ENCODE peak calls at places on chromosome 3, in four cellular contexts. K, H, Y and N are unnamed samples.

GRCh38 chr3:159830523-159831151 is 158.0 kb upstream of the IL12A start:
- DNase-seq in K (no peak), Y (no peak), H (no peak), N (no peak)

GRCh38 chr3:17310983-17311382 is 426.2 kb downstream of the PLCL2 start:
- DNase-seq in K (no peak), H (no peak), Y (no peak), N (no peak)

GRCh38 chr3:69712933-69713332 is 26.3 kb upstream of the MITF start:
- DNase-seq in K (no peak), H (no peak), Y (no peak), N (no peak)

GRCh38 chr3:190120161-190121060 is at the start of gene P3H2:
- DNase-seq in K (peak), H (peak), Y (peak), N (peak)

GRCh38 chr3:64327039-64327804 is 102.0 kb upstream of the PRICKLE2 start:
- DNase-seq in Y (no peak), H (no peak), K (no peak), N (peak)

GRCh38 chr3:195139876-195140240 is 131.1 kb downstream of the XXYLT1 start:
- DNase-seq in Y (no peak), H (no peak), K (no peak), N (no peak)

GRCh38 chr3:113912551-113913246 is 35.1 kb upstream of the ZDHHC23 start:
- DNase-seq in H (peak), K (no peak), Y (no peak), N (no peak)

GRCh38 chr3:31479431-31479830 is 53.3 kb upstream of the STT3B start:
- DNase-seq in K (no peak), Y (no peak), H (no peak), N (no peak)

GRCh38 chr3:72553298-72553697 is 294.9 kb downstream of the SHQ1 start:
- DNase-seq in K (no peak), Y (no peak), H (no peak), N (no peak)

GRCh38 chr3:72548992-72549391 is 299.3 kb downstream of the SHQ1 start:
- DNase-seq in K (no peak), H (no peak), Y (no peak), N (no peak)

GRCh38 chr3:72550582-72551262 is 297.5 kb downstream of the SHQ1 start:
- DNase-seq in H (no peak), K (no peak), Y (no peak), N (no peak)

GRCh38 chr3:72547183-72547582 is 301.1 kb downstream of the SHQ1 start:
- DNase-seq in K (no peak), H (no peak), Y (no peak), N (no peak)

GRCh38 chr3:72549819-72550581 is 298.2 kb downstream of the SHQ1 start:
- DNase-seq in H (no peak), Y (no peak), K (no peak), N (no peak)
- H3K4me3 ChIP-seq in H (no peak), Y (no peak), K (no peak), N (no peak)

GRCh38 chr3:59540696-59541095 is 490.9 kb upstream of the CFAP20DC start:
- DNase-seq in K (no peak), Y (no peak), H (no peak), N (no peak)
- TF ChIP-seq EP300 in K (no peak), Y (no peak), H (no peak), N (no peak)

GRCh38 chr3:100517276-100517675 is 24.9 kb downstream of the TMEM45A start:
- DNase-seq in K (no peak), H (no peak), Y (no peak), N (no peak)
- H3K4me3 ChIP-seq in K (no peak), H (no peak), Y (no peak), N (no peak)

GRCh38 chr3:79664444-79664843 is 103.4 kb downstream of the ROBO1 start:
- DNase-seq in Y (no peak), H (no peak), K (no peak), N (no peak)
- TF ChIP-seq EP300 in Y (no peak), H (no peak), K (no peak), N (no peak)

DNA sequence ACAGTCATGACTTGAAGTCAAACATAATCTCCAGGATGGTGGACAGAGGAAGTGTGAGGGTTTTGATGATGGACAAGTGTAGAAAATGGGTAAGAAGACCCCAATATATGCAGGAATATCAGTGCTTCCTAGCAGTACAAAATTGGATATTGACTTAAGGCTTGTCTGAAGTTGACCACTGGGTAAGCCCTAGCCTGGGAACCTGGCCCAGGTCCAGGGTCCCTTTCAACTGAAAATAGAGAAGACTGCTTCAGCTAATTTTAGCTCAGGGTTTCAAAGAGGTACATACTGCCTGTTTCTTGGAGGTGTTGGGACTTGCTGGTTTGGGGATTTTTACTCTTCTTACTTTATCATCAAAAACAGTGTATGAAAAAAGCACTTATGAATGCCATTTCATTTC is 4.7 kb downstream of the NR1D2 start:
- DNase-seq in H (no peak), Y (peak), K (no peak), N (no peak)
- H3K4me3 ChIP-seq in H (no peak), Y (no peak), K (no peak), N (no peak)

DNA sequence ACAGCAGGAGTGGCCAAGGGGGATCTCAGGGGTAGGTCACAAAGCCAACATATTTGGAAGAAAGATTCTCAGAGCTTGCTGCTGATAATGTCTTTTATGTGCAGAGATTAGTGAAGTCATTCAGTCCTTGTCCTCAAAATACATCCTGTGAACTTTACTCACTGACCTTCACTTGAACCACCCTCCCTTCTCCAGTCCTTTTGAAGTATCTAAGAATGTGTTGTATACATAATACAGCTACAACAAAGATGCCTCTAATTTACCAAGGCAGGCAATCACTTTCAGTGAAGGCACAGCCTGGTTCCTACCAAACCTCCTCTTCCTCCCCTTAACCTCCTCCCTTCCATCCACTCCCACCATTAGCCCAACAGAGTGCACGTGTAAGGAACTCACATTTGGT is 38.3 kb downstream of the ETV5 start:
- DNase-seq in Y (no peak), K (no peak), H (no peak), N (no peak)
- TF ChIP-seq EP300 in Y (no peak), K (no peak), H (no peak), N (no peak)

GRCh38 chr3:133477497-133477896 is 77.6 kb downstream of the BFSP2 start:
- DNase-seq in H (no peak), Y (no peak), K (no peak), N (no peak)
- H3K4me3 ChIP-seq in H (no peak), Y (no peak), K (no peak), N (no peak)

GRCh38 chr3:46987485-46988401 is 8.3 kb downstream of the NBEAL2 start:
- DNase-seq in K (peak), H (peak), Y (no peak), N (no peak)
- TF ChIP-seq EP300 in K (no peak), H (no peak), Y (no peak), N (no peak)

GRCh38 chr3:127787071-127787490 is 35.2 kb downstream of the MGLL start:
- DNase-seq in H (no peak), Y (no peak), K (no peak), N (peak)

GRCh38 chr3:127785711-127786265 is 36.5 kb downstream of the MGLL start:
- DNase-seq in Y (no peak), H (no peak), K (no peak), N (no peak)

GRCh38 chr3:127787556-127787955 is 34.8 kb downstream of the MGLL start:
- DNase-seq in Y (no peak), H (no peak), K (no peak), N (peak)

GRCh38 chr3:127784865-127785710 is 37.2 kb downstream of the MGLL start:
- DNase-seq in H (no peak), K (no peak), Y (no peak), N (peak)

DNA sequence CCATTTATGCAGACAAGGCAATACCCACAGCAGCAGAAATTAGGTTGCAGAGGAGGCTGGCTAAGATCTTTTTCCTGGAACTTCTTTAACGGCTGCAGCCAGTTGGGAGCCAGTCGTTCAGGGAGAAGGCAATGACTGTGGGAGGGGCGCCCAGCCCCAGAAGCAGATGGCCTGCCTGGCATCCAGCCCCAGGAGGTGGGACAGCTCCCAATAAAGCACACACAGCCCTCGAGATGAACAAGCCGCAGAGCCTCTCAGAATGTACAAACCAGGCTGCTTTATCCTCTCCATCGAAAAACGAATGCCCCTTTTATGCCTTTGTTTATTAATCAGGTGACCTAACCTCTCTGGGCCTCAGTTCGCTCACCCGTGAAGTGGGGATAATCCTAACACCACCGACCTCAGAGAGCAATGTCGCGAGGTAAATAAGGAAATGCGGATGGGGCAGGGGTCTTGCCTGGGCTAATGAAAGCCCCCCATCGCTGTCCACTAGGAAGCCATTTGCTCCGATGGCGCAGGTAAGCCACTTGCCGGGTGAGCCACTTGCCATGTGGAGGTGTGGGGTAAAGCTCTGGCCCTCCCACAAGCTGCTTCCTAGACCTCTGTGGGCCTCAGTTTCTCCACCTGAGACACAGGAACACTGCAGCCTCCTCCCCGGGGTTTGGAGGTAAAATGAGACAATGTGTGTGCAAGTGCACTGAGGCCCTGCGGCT is 35.8 kb downstream of the MGLL start:
- DNase-seq in K (no peak), Y (peak), H (no peak), N (peak)
- H3K4me3 ChIP-seq in K (no peak), Y (no peak), H (no peak), N (no peak)

DNA sequence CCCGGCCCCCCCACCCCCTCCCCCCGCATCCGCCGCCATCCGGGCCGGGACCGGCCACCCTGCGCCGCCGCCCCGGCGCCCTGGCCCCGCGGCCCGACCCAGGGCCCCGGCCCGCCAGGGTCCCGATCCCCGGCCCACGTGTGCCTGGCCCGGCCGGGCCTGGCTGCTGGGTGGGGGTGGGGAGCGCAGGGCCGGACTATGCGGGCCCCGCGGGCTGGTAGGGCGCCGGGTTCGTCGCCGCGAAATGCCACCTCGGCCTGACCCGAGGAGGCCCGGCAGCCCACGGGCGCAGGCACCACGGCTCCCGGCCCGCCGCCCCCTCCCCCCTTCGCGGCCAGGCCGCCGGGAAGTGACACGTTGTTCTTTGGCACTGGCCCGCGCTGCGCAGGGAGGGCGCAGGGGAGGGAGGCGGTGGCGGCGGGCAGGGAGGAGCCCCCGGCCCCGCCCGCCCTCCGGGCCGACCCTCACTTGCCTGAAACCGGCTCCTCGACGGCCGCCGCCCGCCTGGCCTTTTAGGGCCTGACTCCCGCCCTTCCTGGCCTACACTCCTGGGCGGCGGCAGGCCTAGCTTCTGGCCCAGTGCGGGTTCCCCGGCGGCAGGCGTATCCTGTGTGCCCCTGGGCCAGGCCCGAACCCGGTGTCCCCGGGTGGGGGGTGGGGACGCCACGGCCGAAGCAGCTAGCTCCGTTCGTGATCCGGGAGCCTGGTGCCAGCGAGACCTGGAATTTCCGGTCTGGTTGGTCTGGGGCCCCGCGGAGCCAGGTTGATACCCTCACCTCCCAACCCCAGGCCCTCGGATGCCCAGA is 497 bp downstream of the EIF4G1 start:
- DNase-seq in K (peak), H (peak), Y (peak), N (peak)
- TF ChIP-seq EP300 in K (no peak), H (no peak), Y (peak), N (no peak)